ENCODE peak calls at places on chromosomes 4 and X, in seven cellular contexts. Y is endothelial cell of umbilical vein, V is tibial artery, U is right lobe of liver, W is kidney epithelial cell, N is glutamatergic neuron, F is fibroblast of the aortic adventitia. Z is an unnamed sample.

GRCh38 chr4:84177831-84178230 is 321.3 kb downstream of the NKX6-1 start:
- DNase-seq in Y (no peak), V (no peak), U (no peak), W (no peak), N (no peak), F (no peak), Z (no peak)

GRCh38 chr4:8646296-8647093 is 53.9 kb downstream of the CPZ start:
- DNase-seq in Y (no peak), V (no peak), U (no peak), W (no peak), N (no peak), F (no peak), Z (no peak)

GRCh38 chr4:101806914-101807313 is 16.4 kb downstream of the BANK1 start:
- DNase-seq in Y (no peak), V (no peak), U (no peak), W (peak), N (no peak), F (peak), Z (no peak)

GRCh38 chrX:122868626-122869025 is 315.5 kb upstream of the GRIA3 start:
- DNase-seq in Y (no peak), V (no peak), U (no peak), W (no peak), N (no peak), F (peak), Z (no peak)

GRCh38 chr4:85968945-85969830 is 390.7 kb downstream of the MAPK10 start:
- DNase-seq in Y (peak), V (no peak), U (no peak), W (peak), N (no peak), F (peak), Z (no peak)

GRCh38 chrX:10570601-10571000 is 49.8 kb downstream of the MID1 start:
- DNase-seq in Y (peak), V (no peak), U (no peak), W (no peak), N (no peak), F (peak), Z (no peak)

GRCh38 chr4:65825121-65825520 is 154.8 kb upstream of the EPHA5 start:
- DNase-seq in Y (peak), V (no peak), U (no peak), W (no peak), N (no peak), F (peak), Z (no peak)

GRCh38 chrX:153981771-153982533 is 9.4 kb downstream of the TMEM187 start:
- DNase-seq in Y (no peak), V (peak), U (peak), W (no peak), N (no peak), F (no peak), Z (no peak)

GRCh38 chr4:170497105-170497504 is 407.3 kb upstream of the AADAT start:
- DNase-seq in Y (no peak), V (no peak), U (no peak), W (no peak), N (no peak), F (no peak), Z (no peak)

GRCh38 chr4:183350317-183351071 is 28.3 kb upstream of the CLDN24 start:
- DNase-seq in Y (no peak), V (no peak), U (no peak), W (no peak), N (no peak), F (no peak), Z (no peak)

GRCh38 chrX:85024044-85024443 is 20.4 kb downstream of the APOOL start:
- DNase-seq in Y (no peak), V (no peak), U (no peak), W (no peak), N (no peak), F (peak), Z (no peak)

GRCh38 chr4:136713140-136713539 is 819.2 kb downstream of the PCDH18 start:
- DNase-seq in Y (peak), V (no peak), U (no peak), W (no peak), N (no peak), F (peak), Z (no peak)
- TF ChIP-seq CTCF in Y (no peak), V (no peak), U (no peak), W (no peak), N (no peak), F (peak), Z (no peak)

DNA sequence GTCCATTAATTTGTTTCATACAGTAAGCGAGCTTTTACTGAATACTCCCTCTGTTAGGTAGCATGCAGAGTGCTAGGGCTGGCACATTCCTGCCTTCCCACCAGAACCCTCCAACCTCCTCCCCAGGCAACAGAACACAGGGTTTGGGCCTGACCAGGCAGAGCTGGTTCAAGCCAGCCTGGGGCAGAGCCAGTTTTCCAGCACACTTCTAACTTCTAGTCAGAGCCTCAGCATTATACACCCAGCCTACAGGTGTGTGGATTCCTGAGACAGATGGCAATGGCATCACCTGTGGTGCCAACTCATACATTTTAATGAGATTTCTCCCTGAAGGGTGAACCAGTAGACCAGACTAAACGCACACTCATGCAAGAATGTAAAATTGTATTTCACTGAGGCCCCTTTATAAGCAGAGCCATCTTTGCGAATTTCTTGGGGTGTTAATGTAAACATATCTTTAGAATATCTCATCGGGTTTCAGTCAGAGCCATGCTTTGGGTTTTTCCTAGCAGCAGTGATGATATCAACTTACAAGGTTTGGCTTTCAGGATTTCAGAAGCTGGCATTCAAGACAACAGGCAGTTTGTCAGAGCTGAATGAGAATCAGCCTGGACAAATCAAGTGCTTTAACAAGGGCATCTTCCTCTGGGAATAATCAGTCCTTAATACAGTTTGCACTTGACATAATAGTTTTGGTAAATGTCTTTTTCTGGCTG is 92.0 kb downstream of the GATB start:
- DNase-seq in Y (no peak), V (no peak), U (no peak), W (no peak), N (no peak), F (no peak), Z (no peak)
- TF ChIP-seq CTCF in Y (no peak), V (no peak), U (no peak), W (no peak), N (no peak), F (no peak), Z (no peak)

DNA sequence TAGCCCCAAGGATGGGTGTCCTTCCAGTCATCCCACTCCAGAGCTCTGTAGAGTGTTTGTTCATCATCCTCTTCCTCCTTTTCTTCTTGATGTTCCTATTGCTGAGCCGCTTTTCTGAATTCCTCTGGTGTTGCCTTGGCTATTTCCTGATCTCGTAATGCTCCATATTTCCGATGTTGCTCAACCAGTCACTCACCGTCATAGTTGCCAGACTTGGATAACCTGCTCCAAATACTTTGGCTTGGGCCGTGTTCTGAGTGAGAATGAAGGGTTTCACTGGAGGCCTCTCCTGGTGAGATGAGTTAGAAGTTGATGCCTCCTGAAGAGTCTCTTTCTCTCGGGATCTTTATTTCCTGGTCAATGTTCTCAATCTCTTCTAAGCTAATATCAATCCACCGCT is 27.8 kb upstream of the HNRNPD start:
- DNase-seq in Y (no peak), V (no peak), U (no peak), W (no peak), N (no peak), F (no peak), Z (no peak)
- TF ChIP-seq CTCF in Y (no peak), V (no peak), U (no peak), W (no peak), N (no peak), F (no peak), Z (no peak)

DNA sequence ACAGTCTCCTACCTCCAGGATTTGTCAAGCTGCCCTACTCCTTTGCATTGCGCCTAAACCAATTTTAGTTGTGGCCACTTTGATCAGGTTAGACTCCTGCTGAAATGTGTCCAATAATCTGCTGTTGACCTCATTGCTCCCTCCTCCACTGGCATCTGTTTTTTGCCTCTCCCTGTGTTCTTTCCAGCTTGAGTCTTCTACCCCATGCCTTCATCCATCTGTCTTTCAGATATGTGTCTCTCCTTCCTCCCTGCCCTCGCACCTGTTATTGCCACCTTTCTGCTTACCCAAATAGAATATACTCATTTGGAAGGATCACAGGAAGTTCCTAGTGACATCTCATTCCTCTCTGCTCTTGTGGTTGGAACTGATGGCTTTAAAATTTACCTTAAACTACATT is 366.6 kb upstream of the CLNK start:
- DNase-seq in Y (no peak), V (no peak), U (no peak), W (no peak), N (no peak), F (no peak), Z (no peak)
- TF ChIP-seq CTCF in Y (no peak), V (no peak), U (no peak), W (no peak), N (no peak), F (no peak), Z (no peak)

DNA sequence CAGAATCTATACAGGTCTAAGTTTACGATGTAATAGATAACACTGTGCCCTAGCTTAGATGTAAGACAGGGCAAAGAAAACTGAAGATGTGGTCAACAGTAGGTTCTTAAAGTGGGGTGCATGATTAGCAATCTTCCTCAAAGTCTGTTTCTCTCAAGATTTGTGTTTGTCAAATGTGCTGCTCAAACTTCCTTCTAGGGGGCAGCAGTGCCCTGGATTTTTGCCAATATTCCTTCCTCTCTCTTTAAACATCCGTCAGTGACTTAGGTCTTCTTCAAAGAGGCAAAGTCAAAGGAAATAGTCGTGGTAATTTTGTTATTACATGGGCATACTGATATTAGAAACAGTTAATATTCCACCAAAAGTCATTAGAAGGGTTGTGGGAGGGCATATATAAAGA is 4.2 kb upstream of the PDHA2 start:
- DNase-seq in Y (peak), V (no peak), U (no peak), W (no peak), N (peak), F (no peak), Z (no peak)
- TF ChIP-seq CTCF in Y (no peak), V (no peak), U (no peak), W (peak), N (peak), F (no peak), Z (no peak)

DNA sequence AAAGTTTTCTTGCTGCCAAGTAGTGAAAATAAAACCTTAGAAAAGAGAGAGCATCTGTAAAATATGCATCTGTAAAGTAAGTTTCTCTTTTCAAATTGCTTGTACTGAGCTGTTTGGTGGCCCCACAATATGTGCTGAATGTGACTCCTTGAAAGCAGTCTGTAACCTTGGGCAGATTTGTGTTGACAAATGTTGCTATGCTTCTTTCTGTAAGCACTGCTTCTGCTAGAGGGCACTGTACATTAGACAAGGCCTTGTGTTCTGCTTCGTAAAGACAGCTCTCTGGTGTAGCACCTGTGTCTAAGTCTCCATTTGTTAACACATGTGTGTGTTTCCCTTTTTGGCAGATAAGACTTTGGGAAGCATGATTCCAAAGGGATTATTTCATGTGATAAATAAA is 56.6 kb upstream of the NRK start:
- DNase-seq in Y (no peak), V (no peak), U (no peak), W (no peak), N (no peak), F (no peak), Z (no peak)
- TF ChIP-seq CTCF in Y (no peak), V (no peak), U (no peak), W (no peak), N (no peak), F (no peak), Z (no peak)

GRCh38 chr4:112266823-112267222 is 18.9 kb downstream of the TIFA start:
- DNase-seq in Y (peak), V (no peak), U (no peak), W (no peak), N (no peak), F (peak), Z (no peak)
- TF ChIP-seq CTCF in Y (peak), V (peak), U (peak), W (peak), N (no peak), F (peak), Z (no peak)

GRCh38 chr4:90030953-90031352 is 96.2 kb upstream of the CCSER1 start:
- DNase-seq in Y (peak), V (no peak), U (no peak), W (no peak), N (no peak), F (no peak), Z (no peak)
- TF ChIP-seq CTCF in Y (no peak), V (no peak), U (no peak), W (peak), N (no peak), F (no peak), Z (no peak)

GRCh38 chr4:25760048-25760447 is 102.7 kb downstream of the SEL1L3 start:
- DNase-seq in Y (no peak), V (no peak), U (no peak), W (no peak), N (no peak), F (no peak), Z (no peak)
- TF ChIP-seq CTCF in Y (no peak), V (no peak), U (no peak), W (no peak), N (no peak), F (no peak), Z (no peak)

GRCh38 chr4:186553717-186554116 is 1.6 kb downstream of the MTNR1A start:
- DNase-seq in Y (no peak), V (no peak), U (no peak), W (no peak), N (no peak), F (no peak), Z (no peak)

GRCh38 chr4:186554890-186555827 is at the start of gene MTNR1A:
- DNase-seq in Y (no peak), V (no peak), U (no peak), W (no peak), N (peak), F (no peak), Z (no peak)

GRCh38 chr4:186557061-186557460 is 1.7 kb upstream of the MTNR1A start:
- DNase-seq in Y (no peak), V (no peak), U (no peak), W (no peak), N (no peak), F (no peak), Z (no peak)

GRCh38 chr4:186551849-186552248 is 3.5 kb downstream of the MTNR1A start:
- DNase-seq in Y (no peak), V (no peak), U (no peak), W (no peak), N (no peak), F (no peak), Z (no peak)

DNA sequence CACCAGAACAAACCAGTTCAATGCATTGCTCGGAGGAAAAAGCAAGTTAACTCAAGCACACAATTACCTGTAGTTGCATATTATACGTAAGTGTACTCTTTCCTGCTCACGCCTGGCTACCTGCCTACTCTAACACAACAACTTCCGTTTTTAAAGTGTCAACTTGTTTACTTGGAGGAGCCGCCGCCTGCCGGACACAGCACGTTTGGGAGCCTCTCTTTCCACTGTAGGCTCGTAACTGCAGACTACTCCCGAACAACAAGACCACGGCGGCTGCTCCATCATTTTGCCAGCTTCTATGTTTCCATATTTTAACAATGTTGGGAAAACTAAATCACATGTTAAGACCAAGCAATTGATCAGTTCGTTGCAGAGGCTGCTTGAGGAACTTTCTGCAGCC is 882 bp downstream of the MTNR1A start:
- DNase-seq in Y (no peak), V (no peak), U (peak), W (no peak), N (no peak), F (no peak), Z (no peak)
- TF ChIP-seq CTCF in Y (no peak), V (no peak), U (no peak), W (peak), N (no peak), F (no peak), Z (no peak)